ENCODE peak calls at places on chromosomes 4 and X, in six cellular contexts. A is dorsolateral prefrontal cortex, E is IMR-90, O is GM13976, V is mesothelial cell of epicardium, L is HFFc6. D is an unnamed sample.

GRCh38 chr4:3361896-3362295 is 69.1 kb downstream of the RGS12 start:
- DNase-seq in L (no peak), A (no peak), E (no peak), V (no peak), O (no peak), D (no peak)

GRCh38 chrX:22652596-22652995 is 347.2 kb upstream of the DDX53 start:
- DNase-seq in L (no peak), A (no peak), E (peak), V (no peak), O (no peak), D (no peak)

GRCh38 chrX:5656544-5656943 is 572.1 kb downstream of the NLGN4X start:
- DNase-seq in L (no peak), O (no peak), E (no peak), A (no peak), V (no peak), D (no peak)

GRCh38 chr4:185559913-185560281 is 24.6 kb upstream of the PDLIM3 start:
- DNase-seq in O (no peak), A (no peak), L (peak), V (no peak), E (peak), D (no peak)

GRCh38 chrX:139049455-139049854 is 337.9 kb upstream of the FGF13 start:
- DNase-seq in L (no peak), E (no peak), O (no peak), A (no peak), V (no peak), D (no peak)

GRCh38 chr4:18111100-18111499 is 89.5 kb upstream of the LCORL start:
- DNase-seq in V (no peak), L (no peak), A (no peak), O (no peak), E (no peak), D (no peak)

GRCh38 chr4:128107766-128108165 is 46.7 kb downstream of the LARP1B start:
- DNase-seq in L (no peak), O (no peak), A (no peak), E (peak), V (no peak), D (no peak)

GRCh38 chrX:49901068-49901467 is 21.3 kb upstream of the CLCN5 start:
- DNase-seq in O (no peak), V (no peak), A (no peak), E (no peak), L (no peak), D (no peak)

GRCh38 chrX:86141786-86142185 is 6.5 kb upstream of the DACH2 start:
- DNase-seq in A (no peak), E (no peak), L (no peak), O (no peak), V (no peak), D (no peak)

GRCh38 chr4:56653461-56654237 is 27.4 kb downstream of the HOPX start:
- DNase-seq in E (no peak), A (no peak), V (no peak), O (no peak), L (no peak), D (peak)

GRCh38 chr4:113574636-113575103 is 186.9 kb downstream of the CAMK2D start:
- DNase-seq in E (peak), L (peak), A (no peak), V (no peak), O (no peak), D (no peak)

GRCh38 chrX:323721-324628 is 5.4 kb upstream of the GTPBP6 start:
- DNase-seq in E (peak), L (peak), V (no peak), O (no peak), A (peak), D (no peak)

GRCh38 chrX:40933132-40934078 is 151.8 kb upstream of the USP9X start:
- DNase-seq in L (peak), E (peak), O (peak), A (no peak), V (no peak), D (no peak)

GRCh38 chrX:31337332-31337731 is 265.5 kb upstream of the FTHL17 start:
- DNase-seq in A (no peak), O (no peak), V (no peak), E (no peak), L (no peak), D (no peak)

GRCh38 chrX:123291623-123292022 is 107.5 kb downstream of the GRIA3 start:
- DNase-seq in E (no peak), V (no peak), O (no peak), A (no peak), L (no peak), D (no peak)

GRCh38 chr4:163707873-163708272 is 213.4 kb downstream of the TMA16 start:
- DNase-seq in E (no peak), A (no peak), V (no peak), O (no peak), L (no peak), D (no peak)

GRCh38 chrX:1725472-1725871 is 110.6 kb downstream of the ASMT start:
- DNase-seq in E (no peak), O (no peak), V (no peak), L (no peak), A (no peak), D (no peak)

GRCh38 chrX:132489256-132490085 is 633 bp upstream of the MBNL3 start:
- DNase-seq in V (peak), E (peak), A (no peak), L (peak), O (peak), D (peak)

GRCh38 chr4:173537628-173538147 is 7.7 kb upstream of the HAND2 start:
- DNase-seq in L (no peak), V (no peak), O (no peak), A (no peak), E (no peak), D (no peak)

GRCh38 chr4:148051403-148051802 is 319.5 kb downstream of the ARHGAP10 start:
- DNase-seq in O (no peak), E (no peak), L (no peak), A (no peak), V (no peak), D (no peak)

GRCh38 chr4:168541608-168541953 is 44.7 kb downstream of the PALLD start:
- DNase-seq in V (no peak), E (peak), A (no peak), O (no peak), L (peak), D (no peak)

GRCh38 chrX:17072726-17073125 is 126.3 kb downstream of the REPS2 start:
- DNase-seq in E (no peak), V (no peak), L (no peak), A (no peak), O (no peak), D (no peak)

GRCh38 chr4:65391814-65392213 is 278.5 kb downstream of the EPHA5 start:
- DNase-seq in V (no peak), O (no peak), L (no peak), E (no peak), A (no peak), D (no peak)

GRCh38 chr4:150268444-150268843 is 190.2 kb downstream of the DCLK2 start:
- DNase-seq in E (peak), A (no peak), V (no peak), O (no peak), L (no peak), D (no peak)

GRCh38 chr4:1716065-1716945 is 4.2 kb upstream of the SLBP start:
- DNase-seq in E (no peak), L (no peak), O (no peak), V (no peak), A (no peak), D (no peak)

GRCh38 chr4:1715002-1715761 is 3.1 kb upstream of the SLBP start:
- DNase-seq in L (no peak), V (no peak), O (peak), E (no peak), A (no peak), D (no peak)

GRCh38 chr4:1713003-1713397 is 881 bp upstream of the SLBP start:
- DNase-seq in V (no peak), L (no peak), O (no peak), E (no peak), A (no peak), D (no peak)

GRCh38 chr4:1712216-1713002 is at the start of gene SLBP:
- DNase-seq in O (peak), E (peak), V (peak), L (peak), A (peak), D (peak)

DNA sequence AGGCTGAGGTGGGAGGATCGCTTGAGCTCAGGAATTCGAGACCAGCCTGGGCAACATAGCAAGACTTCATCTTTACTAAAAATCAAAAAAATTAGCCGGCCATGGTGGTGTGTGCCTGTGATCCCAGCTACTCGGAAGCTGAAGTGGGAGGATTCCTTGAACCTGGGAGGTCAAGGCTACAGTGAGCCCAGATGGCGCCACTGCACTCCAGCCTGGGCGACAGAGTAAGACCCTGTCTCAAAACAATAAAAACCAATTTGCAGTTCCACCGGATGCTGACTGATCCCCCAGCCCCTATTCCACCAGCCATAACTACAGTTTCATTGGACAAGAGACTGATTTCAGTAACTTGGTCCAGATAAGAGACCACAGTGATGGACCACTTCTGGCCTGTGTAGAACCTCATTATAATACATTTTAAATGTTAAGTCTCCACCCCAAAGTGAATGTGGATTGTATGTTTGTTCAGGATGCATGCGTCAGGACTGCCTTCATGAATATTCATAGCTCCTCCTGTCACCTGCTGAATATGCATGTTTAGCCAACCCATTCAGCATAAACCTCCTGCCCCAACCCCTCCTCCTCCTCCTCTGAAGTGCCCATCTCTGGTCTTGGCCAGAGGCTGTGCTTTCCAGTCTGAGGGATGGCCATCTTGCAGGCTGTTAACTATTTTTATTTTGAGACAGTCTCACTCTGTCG is 2.3 kb upstream of the SLBP start:
- DNase-seq in L (peak), O (no peak), V (no peak), E (no peak), A (no peak), D (no peak)
- TF ChIP-seq CTCF in L (no peak), O (no peak), V (no peak), E (no peak), A (no peak), D (no peak)

DNA sequence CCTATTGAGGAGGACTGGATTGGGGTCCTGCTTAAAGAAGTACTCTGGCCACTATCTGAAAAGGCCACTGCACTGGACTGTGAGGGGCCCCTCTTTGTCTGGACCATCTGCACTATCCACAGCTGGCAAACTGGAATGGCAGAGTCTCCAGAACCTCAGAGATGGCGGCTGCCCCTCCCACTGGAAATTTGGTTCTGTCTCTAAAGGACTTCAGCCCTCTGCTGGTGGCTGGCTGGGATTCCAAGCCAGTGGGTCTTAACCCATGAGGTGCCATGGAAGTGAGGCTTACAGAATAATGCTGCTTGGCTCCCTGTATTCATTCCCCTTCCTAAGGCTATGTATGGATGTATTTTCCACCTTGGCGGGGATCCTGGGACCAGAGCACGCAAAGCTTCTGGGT is 41.6 kb upstream of the CYLC1 start:
- DNase-seq in V (no peak), O (no peak), L (no peak), A (no peak), E (no peak), D (no peak)
- TF ChIP-seq CTCF in V (no peak), O (no peak), L (no peak), A (no peak), E (no peak), D (no peak)

GRCh38 chr4:5788144-5788543 is 77.1 kb downstream of the EVC start:
- DNase-seq in L (no peak), V (no peak), E (no peak), A (no peak), O (no peak), D (no peak)

GRCh38 chr4:5789141-5789540 is 78.1 kb downstream of the EVC start:
- DNase-seq in O (no peak), A (no peak), L (no peak), V (no peak), E (no peak), D (no peak)

GRCh38 chr4:5793514-5793913 is 82.5 kb downstream of the EVC start:
- DNase-seq in L (no peak), A (no peak), E (no peak), O (no peak), V (no peak), D (no peak)

GRCh38 chr4:5791654-5792053 is 80.7 kb downstream of the EVC start:
- DNase-seq in E (no peak), V (no peak), O (no peak), L (no peak), A (no peak), D (no peak)

GRCh38 chr4:5790546-5790857 is 79.5 kb downstream of the EVC start:
- DNase-seq in V (no peak), L (no peak), O (no peak), A (no peak), E (no peak), D (no peak)
- TF ChIP-seq CTCF in V (no peak), L (peak), O (no peak), A (no peak), E (no peak), D (no peak)

DNA sequence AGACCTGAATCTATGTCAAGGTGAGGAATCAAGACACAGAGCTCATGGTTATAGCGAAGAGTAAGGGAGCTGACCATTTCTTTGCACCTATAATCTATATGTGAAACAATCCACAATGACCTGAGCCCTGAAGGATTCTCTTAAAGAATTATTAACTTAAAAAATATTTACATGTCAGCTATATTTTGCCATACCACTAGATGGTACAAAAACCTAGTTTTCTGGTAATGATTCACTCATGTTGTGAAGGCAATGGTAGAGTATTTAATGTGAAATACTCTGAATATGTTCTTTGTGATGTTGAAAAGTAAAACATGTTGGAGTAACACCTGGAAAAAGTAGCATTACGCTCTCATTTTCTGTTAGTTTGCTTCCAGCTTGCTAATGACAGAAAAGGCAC is 40.0 kb downstream of the VGLL1 start:
- DNase-seq in E (no peak), V (no peak), L (no peak), O (no peak), A (no peak), D (no peak)
- TF ChIP-seq CTCF in E (no peak), V (no peak), L (peak), O (no peak), A (no peak), D (no peak)

GRCh38 chrX:72005046-72005445 is 94.4 kb downstream of the NHSL2 start:
- DNase-seq in L (no peak), O (no peak), E (no peak), V (no peak), A (no peak), D (no peak)

GRCh38 chrX:72002886-72003285 is 92.2 kb downstream of the NHSL2 start:
- DNase-seq in V (no peak), E (no peak), O (no peak), L (no peak), A (no peak), D (no peak)

GRCh38 chrX:72001906-72002305 is 91.3 kb downstream of the NHSL2 start:
- DNase-seq in O (no peak), A (no peak), V (no peak), E (no peak), L (no peak), D (no peak)

GRCh38 chrX:72006461-72006860 is 95.8 kb downstream of the NHSL2 start:
- DNase-seq in A (no peak), E (no peak), L (no peak), O (no peak), V (no peak), D (no peak)

GRCh38 chrX:72003811-72004750 is 93.4 kb downstream of the NHSL2 start:
- DNase-seq in A (no peak), O (no peak), V (no peak), E (no peak), L (no peak), D (no peak)
- TF ChIP-seq CTCF in A (peak), O (no peak), V (no peak), E (no peak), L (no peak), D (no peak)

DNA sequence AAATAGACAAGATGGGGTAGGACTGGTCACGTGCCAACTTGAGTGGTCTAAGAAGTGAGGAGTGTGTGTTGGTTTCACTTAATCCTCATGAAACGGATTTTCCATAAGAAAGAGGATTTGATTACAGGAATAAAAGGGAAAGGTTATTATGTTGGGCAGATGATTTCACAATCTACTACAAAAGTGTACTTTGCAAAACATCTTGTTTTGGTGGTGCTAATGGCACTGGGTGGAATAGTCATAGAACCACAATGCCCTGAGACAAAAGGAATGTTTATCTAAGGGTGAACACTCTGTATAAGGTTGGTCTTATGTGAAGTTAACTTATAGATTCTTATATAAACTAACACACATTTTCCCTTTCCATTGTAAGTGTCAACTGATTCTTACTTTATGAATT is 45.6 kb downstream of the GLUD2 start:
- DNase-seq in L (no peak), E (no peak), A (no peak), O (no peak), V (no peak), D (no peak)
- TF ChIP-seq CTCF in L (no peak), E (no peak), A (no peak), O (no peak), V (no peak), D (no peak)

DNA sequence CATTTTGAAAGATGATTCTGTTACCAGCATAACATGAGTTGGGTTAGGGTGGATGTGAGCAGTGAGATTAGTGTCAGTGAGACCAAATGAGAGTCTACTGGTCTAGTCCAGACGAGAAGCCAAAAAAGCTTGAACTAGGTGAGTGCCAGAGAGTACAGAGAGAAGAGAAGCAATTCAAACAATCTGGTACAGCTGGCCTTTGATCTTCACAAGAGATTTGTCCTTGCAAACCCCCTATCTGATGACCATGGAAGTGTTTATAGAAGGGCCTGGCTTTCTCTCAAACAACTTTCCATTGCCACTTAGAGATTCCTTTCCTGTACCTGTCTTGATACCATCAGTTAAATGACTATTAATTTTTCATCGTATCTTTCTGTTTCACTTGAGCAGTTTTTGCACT is 128.5 kb downstream of the PPA2 start:
- DNase-seq in O (no peak), L (no peak), V (no peak), E (no peak), A (no peak), D (no peak)
- TF ChIP-seq CTCF in O (no peak), L (no peak), V (no peak), E (no peak), A (no peak), D (no peak)

GRCh38 chr4:136186650-136187049 is 1345.6 kb downstream of the PCDH18 start:
- DNase-seq in A (no peak), E (no peak), L (no peak), O (no peak), V (no peak), D (no peak)

DNA sequence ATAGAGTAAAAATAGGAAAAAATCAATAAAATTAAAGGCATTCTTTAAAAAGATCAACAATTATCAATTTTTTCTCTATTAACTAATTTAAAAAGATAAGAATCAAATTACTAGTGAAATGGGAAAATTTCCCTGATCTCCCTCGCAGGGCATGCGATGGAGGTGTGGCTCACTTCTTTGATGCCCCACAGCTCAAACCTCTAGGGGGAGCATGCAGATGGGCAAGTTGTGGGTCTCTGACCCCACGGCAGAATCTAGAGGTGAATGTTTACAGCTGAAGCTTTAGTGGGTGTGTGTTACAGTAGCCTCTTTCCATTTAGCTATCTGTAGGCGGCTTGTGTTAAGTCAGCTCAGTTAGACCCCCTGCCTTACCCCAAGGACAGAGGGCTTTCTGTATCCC is 1348.8 kb downstream of the PCDH18 start:
- DNase-seq in V (no peak), A (no peak), O (no peak), L (no peak), E (no peak), D (no peak)
- TF ChIP-seq CTCF in V (no peak), A (no peak), O (no peak), L (no peak), E (no peak), D (no peak)

DNA sequence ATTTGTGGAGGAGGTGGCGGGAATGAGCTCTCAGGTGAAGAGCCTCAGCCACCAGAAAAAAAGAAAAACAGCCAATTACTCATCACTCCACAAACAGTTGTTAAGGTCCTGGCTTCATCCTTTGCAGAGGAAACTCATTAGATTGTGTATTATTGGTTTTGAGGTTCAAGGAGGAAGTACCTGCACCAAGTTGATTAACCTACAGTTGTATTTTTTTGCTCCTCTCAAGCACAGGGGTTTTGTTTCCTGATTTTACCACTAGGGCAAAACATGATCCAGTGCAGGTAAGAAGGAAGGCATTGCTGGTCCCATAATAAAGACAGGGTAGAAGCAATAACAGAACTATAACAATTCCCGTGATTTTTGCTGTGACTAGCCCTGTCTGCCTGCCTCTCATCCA is 84.0 kb upstream of the QRFPR start:
- DNase-seq in O (no peak), V (no peak), E (no peak), A (no peak), L (no peak), D (no peak)
- TF ChIP-seq CTCF in O (no peak), V (no peak), E (no peak), A (no peak), L (no peak), D (no peak)

D was measured in natural killer cell.